ENCODE peak calls at places on chromosome 20, in nine cellular contexts. E, M, U, P, O, Z, V, S and Q are unnamed samples.

GRCh38 chr20:24965065-24965919 is 16.2 kb downstream of the CST7 start:
- DNase-seq in S (no peak), V (no peak), M (no peak), U (peak; percentile 75), P (no peak), O (no peak), Z (no peak), E (no peak), Q (peak; percentile 76)

GRCh38 chr20:8963330-8963729 is 105.6 kb upstream of the PLCB4 start:
- DNase-seq in E (no peak), S (no peak), P (no peak), U (no peak), V (no peak), Z (no peak), M (no peak), O (no peak), Q (no peak)

GRCh38 chr20:41177636-41178035 is 40.3 kb downstream of the PLCG1 start:
- DNase-seq in M (peak; percentile 24), P (peak; percentile 44), U (no peak), V (peak; percentile 8), S (no peak), E (no peak), Z (no peak), O (peak; percentile 61), Q (peak; percentile 85)

GRCh38 chr20:18176318-18176785 is 38.7 kb downstream of the KAT14 start:
- DNase-seq in E (no peak), M (no peak), U (no peak), V (no peak), P (no peak), S (peak; percentile 56), Z (no peak), O (no peak), Q (no peak)

GRCh38 chr20:5788385-5788895 is 38.2 kb downstream of the SHLD1 start:
- DNase-seq in S (peak; percentile 94), P (peak; percentile 92), E (peak; percentile 77), Z (no peak), M (peak; percentile 63), O (peak; percentile 84), V (peak; percentile 96), U (peak; percentile 88), Q (peak; percentile 89)

GRCh38 chr20:5279661-5280060 is 37.1 kb downstream of the PROKR2 start:
- DNase-seq in V (no peak), Z (no peak), O (no peak), E (no peak), S (no peak), P (no peak), U (no peak), M (no peak), Q (no peak)

GRCh38 chr20:2890743-2891142 is 17.5 kb downstream of the PTPRA start:
- DNase-seq in V (no peak), O (no peak), P (no peak), E (no peak), M (no peak), U (no peak), Z (no peak), S (no peak), Q (no peak)

GRCh38 chr20:18750735-18751134 is 62.8 kb upstream of the SCP2D1 start:
- DNase-seq in Z (no peak), P (no peak), U (no peak), V (no peak), O (no peak), S (peak; percentile 42), E (no peak), M (no peak), Q (no peak)

DNA sequence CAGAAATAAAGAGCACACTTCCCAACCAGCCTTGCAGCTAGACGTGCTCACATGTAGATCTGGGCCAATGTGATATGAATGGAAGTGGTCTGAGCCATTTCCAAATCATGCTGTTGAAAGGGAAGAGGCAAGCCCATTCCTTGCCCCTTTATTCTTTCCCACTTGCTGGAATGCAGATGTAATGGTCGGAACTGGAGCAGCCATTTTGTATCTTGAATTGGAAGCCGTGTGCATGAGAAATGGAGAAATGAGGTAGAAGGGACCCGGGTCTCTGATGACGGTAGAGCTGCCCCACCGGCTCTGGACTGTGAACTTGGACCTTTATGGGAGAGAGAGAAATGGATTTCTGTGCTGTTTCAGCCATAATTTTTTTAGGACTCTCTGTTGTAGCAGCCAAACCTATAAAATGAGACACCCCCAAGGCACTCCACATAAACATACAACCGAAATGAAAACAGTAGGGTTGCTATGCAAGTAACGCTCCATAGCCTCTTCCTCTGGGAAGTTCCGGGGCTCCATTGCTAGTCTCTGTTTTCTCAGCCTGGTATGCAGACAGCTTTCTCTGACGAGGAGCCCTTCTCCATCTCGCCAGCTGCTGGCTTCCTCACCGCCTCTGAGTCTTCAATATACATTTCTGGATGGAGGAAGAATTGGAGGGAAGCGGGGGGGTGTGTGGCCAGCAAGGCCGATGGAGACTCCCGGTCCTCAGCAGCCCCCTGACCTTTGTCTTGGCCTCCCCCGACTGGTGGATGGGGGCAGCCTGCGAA is 54.7 kb upstream of the STX16 start:
- DNase-seq in Z (no peak), O (no peak), U (peak; percentile 44), E (no peak), P (no peak), S (no peak), V (no peak), M (no peak), Q (no peak)
- TF ChIP-seq POLR2A in Z (no peak), O (no peak), U (no peak), E (no peak), P (no peak), S (no peak), V (no peak), M (no peak), Q (no peak)

DNA sequence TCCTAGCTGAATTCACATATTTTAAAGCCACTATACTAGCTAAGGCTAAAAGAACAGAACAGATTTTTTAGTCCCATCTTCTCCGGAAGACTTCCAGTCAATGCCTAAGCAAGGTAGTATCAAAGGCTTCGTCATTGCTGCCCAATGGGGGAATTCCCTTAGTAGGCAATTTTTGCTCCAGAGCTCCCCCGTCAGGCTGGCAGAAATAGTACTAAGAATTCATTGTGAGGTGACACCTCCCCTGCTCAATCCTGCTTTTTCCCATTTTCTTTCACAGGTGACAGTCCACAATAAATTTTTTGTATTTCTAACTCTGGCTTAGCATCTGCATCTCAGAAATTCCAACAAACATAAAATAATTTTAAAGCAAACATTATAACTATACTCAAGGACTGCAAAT is 52.8 kb upstream of the SRSF6 start:
- DNase-seq in O (no peak), P (no peak), Z (no peak), V (no peak), U (no peak), S (peak; percentile 34), M (no peak), E (no peak), Q (no peak)
- TF ChIP-seq CTCF in O (no peak), P (no peak), Z (peak; percentile 26), V (no peak), U (no peak), S (peak; percentile 48), M (no peak), E (peak; percentile 17), Q (no peak)

GRCh38 chr20:38806855-38807655 is 1.6 kb downstream of the PPP1R16B start:
- DNase-seq in E (no peak), Z (peak; percentile 13), S (no peak), U (peak; percentile 83), V (no peak), P (peak; percentile 72), M (no peak), O (no peak), Q (peak; percentile 58)
- TF ChIP-seq POLR2A in E (no peak), Z (no peak), S (no peak), U (no peak), V (no peak), P (no peak), M (no peak), O (no peak), Q (no peak)

GRCh38 chr20:54474046-54474445 is 1.3 kb upstream of the DOK5 start:
- DNase-seq in U (no peak), E (no peak), P (no peak), M (no peak), O (no peak), V (no peak), S (no peak), Z (no peak), Q (no peak)

GRCh38 chr20:54476336-54476928 is 1.0 kb downstream of the DOK5 start:
- DNase-seq in O (no peak), S (no peak), V (no peak), E (no peak), U (no peak), P (no peak), Z (no peak), M (peak; percentile 25), Q (no peak)

GRCh38 chr20:54477134-54477533 is 1.7 kb downstream of the DOK5 start:
- DNase-seq in E (no peak), U (no peak), S (no peak), V (no peak), O (no peak), M (no peak), Z (no peak), P (no peak), Q (no peak)

GRCh38 chr20:54474866-54475265 is 527 bp upstream of the DOK5 start:
- DNase-seq in E (no peak), M (no peak), Z (no peak), U (no peak), S (no peak), V (no peak), P (no peak), O (no peak), Q (no peak)

GRCh38 chr20:54475334-54476287 is at the start of gene DOK5:
- DNase-seq in U (no peak), P (no peak), O (peak; percentile 68), V (peak; percentile 33), M (peak; percentile 57), E (no peak), Z (peak; percentile 86), S (no peak), Q (no peak)
- TF ChIP-seq CTCF in U (no peak), P (no peak), O (no peak), V (no peak), M (no peak), E (no peak), Z (no peak), S (no peak), Q (no peak)

GRCh38 chr20:46342451-46343357 is 34.4 kb upstream of the CDH22 start:
- DNase-seq in S (no peak), U (no peak), E (no peak), O (no peak), P (no peak), V (no peak), Z (no peak), M (no peak), Q (no peak)
- TF ChIP-seq POLR2A in S (no peak), U (no peak), E (no peak), O (no peak), P (no peak), V (no peak), Z (no peak), M (no peak), Q (no peak)

GRCh38 chr20:50663095-50663821 is 28.1 kb downstream of the RIPOR3 start:
- DNase-seq in U (no peak), V (no peak), S (peak; percentile 84), E (peak; percentile 85), M (no peak), O (no peak), Z (no peak), P (peak; percentile 73), Q (no peak)
- TF ChIP-seq CTCF in U (no peak), V (no peak), S (peak; percentile 83), E (peak; percentile 61), M (no peak), O (no peak), Z (peak; percentile 45), P (no peak), Q (no peak)